ENCODE peak calls at places on chromosome 19, in five cellular contexts. A is progenitor cell of endocrine pancreas, V is left ventricle myocardium inferior, G is Calu3, H is astrocyte of the spinal cord. J is an unnamed sample.

GRCh38 chr19:49875801-49876421 is 1.2 kb downstream of the AKT1S1 start:
- DNase-seq in G (peak), V (peak), H (peak), A (peak), J (peak)

GRCh38 chr19:42113641-42114348 is 18.5 kb downstream of the POU2F2 start:
- DNase-seq in V (no peak), H (peak), A (no peak), G (peak), J (no peak)

GRCh38 chr19:45100797-45101196 is 7.8 kb downstream of the PPP1R37 start:
- DNase-seq in A (no peak), G (peak), V (no peak), H (no peak), J (no peak)

GRCh38 chr19:19642506-19643157 is 825 bp downstream of the GMIP start:
- DNase-seq in V (no peak), G (no peak), H (no peak), A (no peak), J (peak)

GRCh38 chr19:41987141-41987860 is 6.7 kb downstream of the ATP1A3 start:
- DNase-seq in H (no peak), V (no peak), G (no peak), A (no peak), J (no peak)

GRCh38 chr19:4058696-4059492 is 7.8 kb downstream of the ZBTB7A start:
- DNase-seq in V (no peak), G (no peak), A (no peak), H (no peak), J (no peak)

GRCh38 chr19:16435238-16435911 is 36.4 kb downstream of the EPS15L1 start:
- DNase-seq in A (no peak), G (no peak), V (peak), H (peak), J (no peak)

GRCh38 chr19:13165091-13165997 is 15.1 kb downstream of the IER2 start:
- DNase-seq in G (no peak), V (no peak), A (no peak), H (peak), J (no peak)

GRCh38 chr19:3079578-3079977 is 14.6 kb upstream of the GNA11 start:
- DNase-seq in H (no peak), A (no peak), V (no peak), G (no peak), J (no peak)

DNA sequence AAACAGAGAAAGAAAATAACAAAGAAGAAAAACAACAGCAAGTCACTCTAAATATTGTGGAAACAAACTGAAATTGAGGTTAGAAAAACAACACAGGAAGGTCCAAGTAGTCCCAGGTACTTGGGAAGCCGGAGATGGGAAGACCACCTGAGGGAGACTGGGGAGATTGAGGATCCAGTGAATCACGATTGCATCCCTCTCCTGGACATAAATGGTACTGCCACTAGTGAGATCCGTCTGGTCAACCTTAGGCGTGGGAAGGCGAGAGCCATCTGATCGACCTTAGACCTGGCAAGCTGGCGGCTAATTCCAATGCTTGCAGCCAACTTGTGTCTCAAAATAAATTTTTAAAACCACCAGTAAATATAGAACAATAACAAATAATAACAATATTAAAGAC is 81.9 kb downstream of the ZNF726 start:
- DNase-seq in A (no peak), V (no peak), G (peak), H (no peak), J (no peak)
- TF ChIP-seq CTCF in A (peak), V (peak), G (peak), H (peak), J (no peak)

GRCh38 chr19:6662692-6663091 is 7.3 kb downstream of the TNFSF14 start:
- DNase-seq in H (no peak), G (no peak), A (no peak), V (no peak), J (no peak)

GRCh38 chr19:6664916-6665315 is 5.0 kb downstream of the TNFSF14 start:
- DNase-seq in V (no peak), A (no peak), H (no peak), G (no peak), J (no peak)

GRCh38 chr19:6663236-6664187 is 6.4 kb downstream of the TNFSF14 start:
- DNase-seq in H (no peak), V (no peak), A (no peak), G (no peak), J (no peak)

GRCh38 chr19:6660930-6661329 is 9.0 kb downstream of the TNFSF14 start:
- DNase-seq in A (no peak), G (no peak), V (no peak), H (no peak), J (no peak)
- TF ChIP-seq CTCF in A (no peak), G (no peak), V (no peak), H (no peak), J (no peak)

GRCh38 chr19:31546561-31546960 is 197.3 kb upstream of the TSHZ3 start:
- DNase-seq in H (no peak), V (no peak), G (no peak), A (no peak), J (no peak)

GRCh38 chr19:31553844-31554215 is 204.6 kb upstream of the TSHZ3 start:
- DNase-seq in H (no peak), G (no peak), A (no peak), V (no peak), J (no peak)

GRCh38 chr19:31553112-31553843 is 204.0 kb upstream of the TSHZ3 start:
- DNase-seq in H (no peak), A (no peak), V (no peak), G (no peak), J (no peak)

GRCh38 chr19:31545766-31546165 is 196.5 kb upstream of the TSHZ3 start:
- DNase-seq in V (no peak), G (no peak), A (no peak), H (no peak), J (no peak)

GRCh38 chr19:31548941-31549340 is 199.7 kb upstream of the TSHZ3 start:
- DNase-seq in G (no peak), V (peak), H (peak), A (no peak), J (no peak)
- TF ChIP-seq CTCF in G (no peak), V (peak), H (peak), A (peak), J (no peak)

GRCh38 chr19:48445256-48445605 is 552 bp upstream of the GRWD1 start:
- DNase-seq in A (no peak), H (peak), G (peak), V (no peak), J (no peak)
- TF ChIP-seq CTCF in A (peak), H (peak), G (peak), V (peak), J (peak)

J was measured in CD4-positive, alpha-beta T cell.